ENCODE peak calls at places on chromosome 7, in nine cellular contexts. E is cardiac fibroblast, O is SK-N-SH, Y is left ventricle myocardium inferior, K is brain microvascular endothelial cell, Z is lower lobe of right lung, H is HCT116, I is GM12865, P is epithelial cell of esophagus. S is an unnamed sample.

GRCh38 chr7:86282014-86282682 is 361.6 kb upstream of the GRM3 start:
- DNase-seq in Z (no peak), O (peak), H (no peak), Y (no peak), K (no peak), P (no peak), E (no peak), I (no peak), S (no peak)

GRCh38 chr7:136163333-136163732 is 186.2 kb upstream of the MTPN start:
- DNase-seq in P (no peak), K (no peak), Z (no peak), Y (no peak), I (no peak), O (no peak), H (no peak), E (no peak), S (no peak)

GRCh38 chr7:94418851-94419250 is 24.2 kb downstream of the COL1A2 start:
- DNase-seq in O (no peak), Z (no peak), K (no peak), P (no peak), H (no peak), E (peak), I (no peak), Y (no peak), S (no peak)

GRCh38 chr7:157515342-157516041 is 178.7 kb downstream of the DNAJB6 start:
- DNase-seq in K (no peak), P (no peak), O (no peak), E (no peak), I (no peak), Z (no peak), H (no peak), Y (no peak), S (no peak)

GRCh38 chr7:22675436-22675835 is 51.6 kb upstream of the IL6 start:
- DNase-seq in O (no peak), H (no peak), Y (no peak), I (no peak), E (peak), P (peak), Z (no peak), K (no peak), S (no peak)

GRCh38 chr7:131692131-131692960 is 135.9 kb upstream of the PODXL start:
- DNase-seq in P (peak), I (peak), O (peak), Y (peak), Z (peak), E (peak), K (peak), H (peak), S (no peak)

GRCh38 chr7:79984210-79984609 is 150.4 kb upstream of the GNAI1 start:
- DNase-seq in O (no peak), Z (no peak), E (peak), H (no peak), P (peak), Y (no peak), K (no peak), I (no peak), S (no peak)

GRCh38 chr7:149622444-149623210 is 125.0 kb upstream of the ZNF746 start:
- DNase-seq in Z (no peak), I (no peak), K (no peak), H (no peak), O (no peak), E (no peak), P (no peak), Y (no peak), S (no peak)

GRCh38 chr7:152050547-152050971 is 25.1 kb downstream of the GALNT11 start:
- DNase-seq in O (no peak), E (peak), K (no peak), Z (no peak), Y (no peak), P (peak), I (no peak), H (no peak), S (no peak)

GRCh38 chr7:152335900-152336571 is 99.8 kb downstream of the KMT2C start:
- DNase-seq in I (peak), H (no peak), P (no peak), O (no peak), Z (no peak), E (no peak), K (no peak), Y (no peak), S (no peak)

GRCh38 chr7:155356323-155357105 is 58.8 kb downstream of the INSIG1 start:
- DNase-seq in E (no peak), Y (no peak), K (peak), P (peak), H (peak), I (no peak), Z (peak), O (peak), S (no peak)

DNA sequence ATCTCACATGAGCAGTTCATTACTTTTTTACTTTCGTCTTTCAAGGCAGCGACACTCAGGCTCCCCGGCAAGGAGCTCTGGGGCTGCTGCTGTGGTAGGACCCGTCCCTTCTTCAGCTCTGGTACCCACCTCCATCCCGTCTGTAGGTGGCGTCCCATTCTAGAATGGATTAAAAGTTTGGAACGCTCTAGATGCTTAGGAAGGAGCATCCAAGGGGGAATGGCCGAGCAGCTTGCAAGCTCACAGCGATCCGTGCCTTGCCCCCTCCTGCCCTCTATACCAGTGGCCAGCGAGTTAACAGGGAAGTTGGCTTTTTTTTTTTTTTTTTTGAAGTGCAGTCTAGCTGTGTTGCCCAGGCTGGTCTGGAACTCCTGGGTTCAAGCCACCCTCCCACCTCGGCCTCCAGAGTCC is 22.8 kb upstream of the TTYH3 start:
- DNase-seq in P (peak), H (peak), O (peak), E (peak), Z (no peak), K (no peak), I (peak), Y (no peak), S (no peak)
- TF ChIP-seq CTCF in P (peak), H (peak), O (peak), E (peak), Z (peak), K (peak), I (peak), Y (no peak), S (peak)

DNA sequence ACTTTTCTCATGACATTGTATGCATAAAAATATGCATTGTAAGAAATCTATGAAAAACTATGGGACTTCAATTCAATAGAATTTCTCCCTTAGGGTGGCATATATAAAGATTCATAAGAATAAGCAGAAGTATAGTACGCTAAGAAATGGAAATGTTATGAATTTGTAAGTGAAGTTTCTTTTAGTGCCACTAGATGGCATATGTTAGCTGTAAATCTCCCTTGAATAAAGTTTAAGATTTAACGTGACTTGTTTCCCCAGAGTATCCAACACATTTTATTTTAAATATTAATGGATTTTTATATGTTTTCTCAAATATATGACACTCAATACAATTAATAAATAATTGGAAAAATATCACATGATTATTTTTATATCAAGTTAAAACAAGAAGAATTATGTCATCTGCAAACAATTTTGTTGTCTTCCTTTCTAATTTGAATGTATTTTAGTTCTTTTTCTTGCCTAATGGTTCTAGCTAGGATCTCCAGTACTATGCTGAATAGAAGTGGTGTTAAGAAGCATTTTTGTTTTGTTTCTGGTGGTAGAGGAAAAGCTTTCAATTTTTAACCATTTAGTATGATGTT is 287.2 kb downstream of the HGF start:
- DNase-seq in I (peak), Y (no peak), H (peak), K (no peak), O (peak), E (peak), P (peak), Z (no peak), S (no peak)
- H3K4me3 ChIP-seq in I (no peak), Y (no peak), H (no peak), K (no peak), O (no peak), E (no peak), P (no peak), Z (no peak), S (no peak)

GRCh38 chr7:71615017-71615416 is 483.1 kb downstream of the GALNT17 start:
- DNase-seq in Y (peak), Z (no peak), E (no peak), K (no peak), I (no peak), H (no peak), P (no peak), O (no peak), S (no peak)
- TF ChIP-seq CTCF in Y (peak), Z (no peak), E (no peak), K (no peak), I (no peak), H (no peak), P (no peak), O (no peak), S (no peak)

GRCh38 chr7:42454006-42454405 is 217.0 kb upstream of the GLI3 start:
- DNase-seq in P (no peak), K (no peak), Y (no peak), Z (no peak), H (no peak), I (no peak), E (no peak), O (no peak), S (no peak)
- H3K4me3 ChIP-seq in P (no peak), K (no peak), Y (no peak), Z (no peak), H (no peak), I (no peak), E (no peak), O (no peak), S (no peak)

GRCh38 chr7:130277763-130278643 is 11.3 kb downstream of the CPA2 start:
- DNase-seq in K (peak), O (peak), I (no peak), E (peak), H (peak), Z (no peak), Y (peak), P (peak), S (no peak)
- TF ChIP-seq CTCF in K (peak), O (peak), I (no peak), E (peak), H (peak), Z (peak), Y (peak), P (peak), S (peak)

DNA sequence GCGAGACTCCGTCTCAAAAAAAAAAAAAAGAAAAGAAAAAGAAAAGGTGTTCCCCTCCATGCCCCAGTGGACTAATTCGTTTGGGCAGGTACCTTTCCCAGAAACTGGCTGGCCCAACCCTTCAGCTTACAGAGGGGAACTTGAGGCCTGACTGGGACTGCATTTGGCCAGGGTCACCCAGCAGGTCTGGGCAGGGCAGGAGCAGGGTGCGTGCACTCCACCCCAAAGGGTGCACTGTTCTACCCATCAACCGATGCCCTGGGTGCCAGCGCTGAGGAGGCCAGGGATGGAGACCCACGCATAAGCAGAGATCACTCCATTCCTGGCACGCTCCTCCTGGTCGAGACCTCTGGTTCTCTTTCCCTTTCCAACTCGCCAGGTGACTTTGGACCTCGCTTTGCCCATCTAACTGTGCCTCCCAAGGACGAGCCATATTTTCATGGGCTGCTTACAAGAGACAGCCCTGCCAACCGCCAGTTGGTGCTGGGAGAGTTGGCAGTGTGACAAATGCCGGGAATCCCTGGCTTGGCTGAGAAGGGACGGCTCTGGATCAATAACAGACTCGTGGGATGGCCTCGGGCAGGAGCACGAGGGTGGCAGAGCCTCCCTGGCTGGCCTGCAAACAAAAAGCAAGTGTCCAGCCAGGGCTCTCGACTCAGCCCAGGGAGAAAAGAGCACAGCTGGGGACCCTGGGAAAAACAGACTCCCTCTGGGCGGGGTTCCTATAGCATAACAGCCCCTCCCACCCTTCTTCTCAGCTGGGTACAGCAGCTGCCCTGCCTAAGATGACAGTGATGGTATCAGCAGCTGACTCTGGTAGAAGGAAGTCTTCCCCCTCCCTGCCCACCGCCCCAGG is 7.9 kb downstream of the HSPB1 start:
- DNase-seq in H (no peak), Y (no peak), K (no peak), P (peak), Z (no peak), O (peak), E (no peak), I (no peak), S (no peak)
- H3K4me3 ChIP-seq in H (no peak), Y (no peak), K (no peak), P (no peak), Z (no peak), O (no peak), E (no peak), I (no peak), S (no peak)

DNA sequence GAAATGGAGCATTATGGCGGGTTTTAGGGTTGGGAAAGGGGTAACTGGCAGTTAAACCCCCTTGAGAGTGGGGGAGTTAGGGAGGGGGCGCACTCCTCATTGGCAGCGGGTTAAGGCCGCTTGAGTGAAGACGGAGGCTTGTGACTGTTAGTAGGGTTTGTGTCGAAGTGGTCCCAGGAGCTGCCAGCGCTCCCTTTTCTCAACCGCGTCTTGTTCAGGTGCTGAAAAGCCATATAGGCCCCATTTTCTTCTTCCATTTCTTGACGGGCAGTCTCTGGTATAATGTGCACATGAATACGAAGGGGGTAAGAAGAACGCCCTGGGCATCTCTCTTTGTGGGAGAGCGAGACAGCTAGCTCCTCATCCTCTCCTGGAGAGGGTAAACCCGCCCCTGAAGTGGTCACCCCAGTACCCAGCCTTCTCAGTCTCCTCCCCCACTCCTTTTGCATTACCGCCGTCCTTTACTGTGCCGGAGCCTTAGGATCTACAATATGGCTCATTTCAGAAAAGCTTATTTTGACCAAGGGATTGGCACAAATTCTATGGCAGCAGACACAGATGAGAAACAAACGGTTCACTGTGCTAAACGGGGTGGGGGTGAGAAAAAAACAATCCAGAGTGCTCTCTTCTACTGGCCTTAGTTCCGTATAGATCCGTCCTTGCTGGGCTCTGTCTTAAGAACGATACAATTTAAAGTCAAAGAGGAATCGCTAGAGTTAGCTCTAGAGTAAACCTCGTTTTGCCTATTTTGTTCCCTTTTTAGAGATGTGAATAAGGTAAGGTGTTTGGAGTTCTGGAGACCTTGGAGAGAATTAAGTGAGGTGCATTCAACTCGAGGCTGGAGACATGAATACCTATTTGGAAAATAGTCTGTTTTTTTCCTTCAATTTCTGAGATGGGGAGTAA is 973 bp downstream of the KMT2E start:
- DNase-seq in I (peak), K (no peak), H (no peak), O (peak), E (peak), P (peak), Y (no peak), Z (no peak), S (no peak)
- TF ChIP-seq CTCF in I (no peak), K (no peak), H (no peak), O (peak), E (no peak), P (no peak), Y (no peak), Z (no peak), S (no peak)

GRCh38 chr7:44373418-44373740 is 48.0 kb upstream of the CAMK2B start:
- DNase-seq in Z (no peak), H (no peak), P (no peak), I (no peak), O (no peak), E (no peak), Y (no peak), K (no peak), S (no peak)
- H3K4me3 ChIP-seq in Z (no peak), H (no peak), P (no peak), I (no peak), O (no peak), E (no peak), Y (no peak), K (no peak), S (no peak)

GRCh38 chr7:115013887-115014286 is 92.0 kb downstream of the MDFIC start:
- DNase-seq in H (no peak), K (no peak), Y (no peak), Z (no peak), E (peak), I (no peak), P (no peak), O (no peak), S (no peak)
- TF ChIP-seq CTCF in H (no peak), K (no peak), Y (no peak), Z (no peak), E (no peak), I (no peak), P (no peak), O (no peak), S (no peak)

GRCh38 chr7:8263048-8263447 is 1.1 kb upstream of the ICA1 start:
- DNase-seq in I (no peak), H (no peak), O (peak), Z (no peak), E (no peak), K (no peak), P (no peak), Y (no peak), S (no peak)
- H3K4me3 ChIP-seq in I (no peak), H (peak), O (no peak), Z (peak), E (no peak), K (no peak), P (no peak), Y (peak), S (no peak)

S was measured in AG09309.